ENCODE peak calls at places on chromosomes 11 and 22, in seven cellular contexts. P is NAMALWA; T is H54; B is activated CD8-positive, alpha-beta memory T cell treated with anti-CD3 and anti-CD28 coated beads for 48 hours; G is stomach; O is activated CD4-positive, alpha-beta T cell treated with anti-CD3 and anti-CD28 coated beads, Interleukin-2, amount 50 U/mL, for 48 hours; W is stimulated activated CD4-positive, alpha-beta T cell treated with anti-CD3 and anti-CD28 coated beads, Interleukin-12 subunit alpha, Interleukin-12 subunit beta, amount 100 ng/mL, for 4 hours. L is an unnamed sample.

GRCh38 chr11:120068114-120068573 is 69.8 kb downstream of the TRIM29 start:
- DNase-seq in P (no peak), T (peak), B (no peak), G (no peak), O (no peak), W (no peak), L (no peak)

GRCh38 chr11:11732116-11732515 is 109.7 kb upstream of the USP47 start:
- DNase-seq in P (no peak), T (no peak), B (no peak), G (no peak), O (no peak), W (no peak), L (no peak)

GRCh38 chr11:115301029-115301428 is 203.2 kb downstream of the CADM1 start:
- DNase-seq in P (no peak), T (no peak), B (no peak), G (no peak), O (no peak), W (no peak), L (no peak)

GRCh38 chr11:85407648-85408047 is 219.5 kb downstream of the DLG2 start:
- DNase-seq in P (no peak), T (no peak), B (no peak), G (no peak), O (no peak), W (no peak), L (no peak)

GRCh38 chr22:45304971-45305370 is 4.8 kb upstream of the FAM118A start:
- DNase-seq in P (no peak), T (no peak), B (no peak), G (no peak), O (no peak), W (no peak), L (no peak)

GRCh38 chr11:16096336-16096735 is 260.0 kb downstream of the SOX6 start:
- DNase-seq in P (no peak), T (no peak), B (no peak), G (no peak), O (no peak), W (no peak), L (no peak)

GRCh38 chr11:71179877-71180276 is 72.5 kb downstream of the SHANK2 start:
- DNase-seq in P (no peak), T (no peak), B (no peak), G (no peak), O (no peak), W (no peak), L (no peak)

GRCh38 chr11:35664977-35665441 is 2.4 kb downstream of the TRIM44 start:
- DNase-seq in P (no peak), T (no peak), B (no peak), G (no peak), O (no peak), W (no peak), L (no peak)

GRCh38 chr11:130886704-130887103 is 29.6 kb downstream of the SNX19 start:
- DNase-seq in P (no peak), T (no peak), B (no peak), G (no peak), O (no peak), W (no peak), L (no peak)

GRCh38 chr22:35154937-35155387 is 89.0 kb downstream of the ISX start:
- DNase-seq in P (peak), T (no peak), B (no peak), G (peak), O (peak), W (no peak), L (no peak)

GRCh38 chr11:103994111-103994510 is 42.3 kb upstream of the DDI1 start:
- DNase-seq in P (no peak), T (no peak), B (no peak), G (no peak), O (no peak), W (no peak), L (no peak)

GRCh38 chr11:10909141-10909883 is 51.5 kb upstream of the ZBED5 start:
- DNase-seq in P (no peak), T (no peak), B (no peak), G (no peak), O (no peak), W (no peak), L (no peak)